ENCODE peak calls at places on chromosomes 12 and 14, in six cellular contexts. S is kidney epithelial cell, W is HEK293T, J is heart right ventricle, C is AG10803, I is breast epithelium. E is an unnamed sample.
A peak's percentile ranks its signal among the peaks of the same experiment; 100 is the strongest.

GRCh38 chr12:100801335-100801734 is 6.8 kb downstream of the ANO4 start:
- DNase-seq in C (no peak), J (no peak), S (no peak), I (no peak), W (no peak), E (no peak)

GRCh38 chr12:118189761-118190181 is 53.8 kb downstream of the PEBP1 start:
- DNase-seq in S (no peak), J (peak; percentile 13), I (no peak), W (no peak), C (peak; percentile 67), E (no peak)

GRCh38 chr12:57164966-57165365 is 17.5 kb upstream of the LRP1-AS start:
- DNase-seq in S (no peak), C (peak; percentile 41), J (no peak), W (no peak), I (no peak), E (no peak)

GRCh38 chr12:16175893-16176292 is 101.6 kb downstream of the SLC15A5 start:
- DNase-seq in W (no peak), C (no peak), S (no peak), J (no peak), I (no peak), E (no peak)

GRCh38 chr14:100145682-100146464 is 13.6 kb downstream of the DEGS2 start:
- DNase-seq in I (no peak), C (no peak), S (no peak), W (no peak), J (no peak), E (no peak)

GRCh38 chr12:62332598-62332997 is 72.4 kb downstream of the USP15 start:
- DNase-seq in J (no peak), I (no peak), W (no peak), S (peak; percentile 10), C (peak; percentile 74), E (no peak)

GRCh38 chr12:52082988-52083637 is 3.6 kb downstream of the SMIM41 start:
- DNase-seq in S (no peak), C (peak; percentile 81), J (peak; percentile 68), I (peak; percentile 40), W (peak; percentile 87), E (no peak)

GRCh38 chr14:91727121-91727520 is 4.8 kb downstream of the CATSPERB start:
- DNase-seq in S (no peak), J (no peak), I (no peak), W (no peak), C (peak; percentile 64), E (no peak)

GRCh38 chr14:32329146-32329545 is at the start of gene AKAP6:
- DNase-seq in S (no peak), I (no peak), W (no peak), J (no peak), C (peak; percentile 17), E (no peak)

GRCh38 chr14:75430526-75430925 is 2.7 kb downstream of the JDP2 start:
- DNase-seq in I (no peak), J (peak; percentile 43), C (peak; percentile 76), W (no peak), S (no peak), E (no peak)

GRCh38 chr12:54262403-54262925 is 17.5 kb downstream of the CBX5 start:
- DNase-seq in W (no peak), I (no peak), S (no peak), C (peak; percentile 58), J (no peak), E (no peak)

GRCh38 chr14:88521818-88522217 is 33.0 kb downstream of the PTPN21 start:
- DNase-seq in C (peak; percentile 17), S (no peak), W (no peak), J (no peak), I (no peak), E (no peak)

GRCh38 chr14:70881549-70882174 is 25.6 kb upstream of the PCNX1 start:
- DNase-seq in I (no peak), W (no peak), C (no peak), S (no peak), J (no peak), E (no peak)

GRCh38 chr12:31117203-31118011 is 43.7 kb downstream of the DDX11 start:
- DNase-seq in W (peak; percentile 60), I (no peak), S (no peak), J (no peak), C (no peak), E (no peak)

E was measured in keratinocyte.